ENCODE peak calls at places on chromosomes 3 and 15, in nine cellular contexts. C, W, U, O, D, K, V, I and P are unnamed samples.

GRCh38 chr3:28951773-28952556 is 328.9 kb upstream of the RBMS3 start:
- DNase-seq in U (no peak), O (no peak), K (no peak), I (no peak), V (no peak), C (no peak), W (no peak), D (no peak), P (no peak)

GRCh38 chr15:45023659-45024320 is 795 bp downstream of the SORD start:
- DNase-seq in I (no peak), U (no peak), O (peak; percentile 28), C (no peak), V (no peak), K (peak; percentile 8), W (no peak), D (no peak), P (peak; percentile 32)

GRCh38 chr3:64008487-64008886 is 14.8 kb downstream of the PSMD6 start:
- DNase-seq in C (no peak), V (no peak), O (peak; percentile 8), I (no peak), K (no peak), D (no peak), W (no peak), U (no peak), P (no peak)

GRCh38 chr3:127484601-127485388 is 105.7 kb downstream of the TPRA1 start:
- DNase-seq in D (peak; percentile 2), C (no peak), U (peak; percentile 30), I (no peak), K (peak; percentile 16), O (no peak), V (no peak), W (no peak), P (no peak)

GRCh38 chr15:51688863-51689262 is 7.6 kb downstream of the SCG3 start:
- DNase-seq in K (no peak), I (no peak), C (no peak), V (no peak), O (peak; percentile 27), U (peak; percentile 9), W (no peak), D (no peak), P (no peak)

GRCh38 chr15:68846851-68847439 is 26.2 kb upstream of the ANP32A start:
- DNase-seq in W (no peak), C (no peak), K (no peak), D (no peak), I (no peak), O (no peak), V (no peak), U (no peak), P (no peak)

GRCh38 chr3:5899040-5899439 is 711.5 kb downstream of the EDEM1 start:
- DNase-seq in I (no peak), D (no peak), O (no peak), W (no peak), V (no peak), C (no peak), U (no peak), K (no peak), P (no peak)

GRCh38 chr15:81909229-81910087 is 136.4 kb downstream of the MEX3B start:
- DNase-seq in U (no peak), I (no peak), K (no peak), V (no peak), D (no peak), W (no peak), C (no peak), O (no peak), P (no peak)

GRCh38 chr3:187783098-187783497 is 37.8 kb upstream of the BCL6 start:
- DNase-seq in D (no peak), U (no peak), W (peak; percentile 84), C (no peak), O (peak; percentile 88), K (peak; percentile 92), V (peak; percentile 44), I (peak; percentile 59), P (peak; percentile 93)

GRCh38 chr15:55789066-55789660 is 46.2 kb upstream of the PRTG start:
- DNase-seq in W (no peak), O (no peak), I (no peak), D (no peak), K (no peak), V (no peak), U (peak; percentile 40), C (no peak), P (no peak)

GRCh38 chr3:127480196-127480933 is 110.2 kb downstream of the TPRA1 start:
- DNase-seq in I (no peak), W (no peak), C (no peak), U (no peak), D (no peak), V (no peak), O (no peak), K (no peak), P (no peak)

GRCh38 chr15:72916939-72917338 is 133.4 kb upstream of the ADPGK start:
- DNase-seq in W (no peak), C (no peak), U (no peak), K (peak; percentile 30), O (peak; percentile 79), I (no peak), D (no peak), V (no peak), P (peak; percentile 71)

GRCh38 chr3:30843950-30844349 is 50.5 kb downstream of the GADL1 start:
- DNase-seq in D (no peak), W (no peak), U (no peak), I (no peak), C (no peak), O (no peak), V (no peak), K (no peak), P (no peak)

GRCh38 chr3:38707730-38708129 is 58.2 kb upstream of the SCN5A start:
- DNase-seq in O (peak; percentile 33), K (no peak), I (no peak), D (no peak), W (no peak), U (peak; percentile 2), V (no peak), C (no peak), P (no peak)
- TF ChIP-seq CTCF in O (peak; percentile 57), K (peak; percentile 64), I (no peak), D (peak; percentile 56), W (no peak), U (peak; percentile 26), V (no peak), C (no peak), P (peak; percentile 39)

GRCh38 chr3:123445702-123446101 is 3.2 kb downstream of the ADCY5 start:
- DNase-seq in W (no peak), U (no peak), O (no peak), I (no peak), D (no peak), K (no peak), C (no peak), V (no peak), P (no peak)

GRCh38 chr3:123446210-123446609 is 2.7 kb downstream of the ADCY5 start:
- DNase-seq in D (no peak), U (no peak), O (no peak), C (no peak), W (no peak), I (no peak), K (no peak), V (no peak), P (no peak)

GRCh38 chr3:123447416-123447748 is 1.5 kb downstream of the ADCY5 start:
- DNase-seq in O (no peak), U (no peak), W (no peak), K (no peak), D (no peak), I (peak; percentile 39), V (no peak), C (no peak), P (no peak)

GRCh38 chr3:123447749-123448502 is 964 bp downstream of the ADCY5 start:
- DNase-seq in D (no peak), U (no peak), I (peak; percentile 46), W (no peak), K (no peak), C (no peak), V (no peak), O (no peak), P (no peak)

DNA sequence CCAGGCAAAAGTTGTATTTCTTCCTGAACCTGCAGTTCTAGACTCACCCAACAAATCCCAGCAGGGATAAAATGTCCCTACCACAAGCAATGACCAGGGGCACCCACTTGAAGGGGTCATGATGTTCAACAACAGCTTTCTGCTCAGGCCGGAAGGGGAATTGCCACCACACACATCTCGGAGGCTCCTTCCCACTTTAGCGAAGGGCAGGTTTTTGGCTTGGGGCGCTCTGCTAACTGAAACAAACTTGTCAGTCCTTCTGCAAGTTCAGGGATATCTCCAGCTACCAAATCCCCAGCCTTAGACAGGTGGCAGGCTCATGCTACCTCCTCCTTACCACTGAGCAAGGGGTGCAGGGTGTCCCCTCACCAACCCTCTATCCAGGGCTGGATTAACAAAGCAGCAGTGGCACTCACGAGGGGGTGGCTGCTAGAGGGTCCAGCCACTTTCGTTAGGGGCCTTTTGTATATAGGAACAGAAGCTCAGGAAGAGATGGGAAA is 2.2 kb downstream of the ADCY5 start:
- DNase-seq in D (no peak), U (no peak), W (no peak), I (no peak), K (no peak), O (no peak), V (no peak), C (no peak), P (no peak)
- H3K4me3 ChIP-seq in D (no peak overlapping the region), U (no peak overlapping the region), W (no peak overlapping the region), I (peak overlapping the region; percentile 82), K (no peak overlapping the region), O (no peak overlapping the region), V (no peak overlapping the region), C (peak overlapping the region; percentile 46), P (no peak overlapping the region)

GRCh38 chr3:33317963-33318708 is 40.9 kb downstream of the FBXL2 start:
- DNase-seq in K (no peak), C (no peak), O (peak; percentile 20), U (peak; percentile 29), V (no peak), I (no peak), W (no peak), D (no peak), P (no peak)

GRCh38 chr3:33315826-33316225 is 38.6 kb downstream of the FBXL2 start:
- DNase-seq in U (no peak), V (no peak), C (no peak), D (no peak), K (peak; percentile 45), O (peak; percentile 64), W (no peak), I (no peak), P (peak; percentile 80)

GRCh38 chr3:33313331-33313730 is 36.1 kb downstream of the FBXL2 start:
- DNase-seq in O (peak; percentile 42), W (no peak), U (no peak), C (no peak), K (no peak), D (no peak), V (no peak), I (no peak), P (peak; percentile 48)

GRCh38 chr3:33314993-33315392 is 37.8 kb downstream of the FBXL2 start:
- DNase-seq in U (no peak), I (no peak), K (no peak), V (no peak), W (no peak), O (no peak), C (no peak), D (no peak), P (no peak)

GRCh38 chr3:33318709-33319380 is 41.6 kb downstream of the FBXL2 start:
- DNase-seq in C (no peak), W (no peak), I (no peak), O (peak; percentile 41), U (peak; percentile 27), D (no peak), K (no peak), V (no peak), P (peak; percentile 29)
- TF ChIP-seq CTCF in C (no peak), W (peak; percentile 26), I (no peak), O (peak; percentile 48), U (peak; percentile 6), D (no peak), K (peak; percentile 18), V (no peak), P (peak; percentile 48)

GRCh38 chr3:155581579-155581978 is 163.3 kb downstream of the PLCH1 start:
- DNase-seq in K (no peak), V (no peak), O (no peak), U (no peak), W (no peak), D (no peak), I (no peak), C (no peak), P (no peak)
- H3K4me3 ChIP-seq in K (no peak overlapping the region), V (no peak overlapping the region), O (no peak overlapping the region), U (no peak overlapping the region), W (no peak overlapping the region), D (no peak overlapping the region), I (no peak overlapping the region), C (no peak overlapping the region), P (no peak overlapping the region)